ENCODE peak calls at places on chromosomes 5 and 9, in five cellular contexts. One of them, this sample, is unnamed.

GRCh38 chr5:37554938-37555337 is 175.8 kb downstream of the WDR70 start:
- DNase-seq in tibial artery: no peak
- DNase-seq in cardiac muscle cell: no peak
- DNase-seq in gastrocnemius medialis: no peak
- DNase-seq in neural progenitor cell: peak; percentile 41
- DNase-seq in this sample: peak; percentile 18

GRCh38 chr5:86968311-86968753 is 299.4 kb upstream of the RASA1 start:
- DNase-seq in tibial artery: no peak
- DNase-seq in cardiac muscle cell: peak; percentile 88
- DNase-seq in neural progenitor cell: peak; percentile 17
- DNase-seq in gastrocnemius medialis: no peak
- DNase-seq in this sample: peak; percentile 10

GRCh38 chr9:87135074-87135473 is 187.8 kb upstream of the GAS1 start:
- DNase-seq in cardiac muscle cell: no peak
- DNase-seq in neural progenitor cell: no peak
- DNase-seq in gastrocnemius medialis: no peak
- DNase-seq in tibial artery: no peak
- DNase-seq in this sample: no peak

GRCh38 chr5:53211799-53212198 is 102.2 kb upstream of the MOCS2 start:
- DNase-seq in neural progenitor cell: no peak
- DNase-seq in gastrocnemius medialis: no peak
- DNase-seq in tibial artery: no peak
- DNase-seq in cardiac muscle cell: peak; percentile 11
- DNase-seq in this sample: no peak

GRCh38 chr9:32406046-32406445 is 21.6 kb downstream of the ACO1 start:
- DNase-seq in cardiac muscle cell: no peak
- DNase-seq in gastrocnemius medialis: no peak
- DNase-seq in neural progenitor cell: no peak
- DNase-seq in tibial artery: no peak
- DNase-seq in this sample: no peak

GRCh38 chr5:150065886-150066285 is 20.5 kb downstream of the CSF1R start:
- DNase-seq in gastrocnemius medialis: no peak
- DNase-seq in tibial artery: peak; percentile 71
- DNase-seq in cardiac muscle cell: peak; percentile 32
- DNase-seq in neural progenitor cell: no peak
- DNase-seq in this sample: no peak

GRCh38 chr5:1409386-1410110 is 35.7 kb downstream of the SLC6A3 start:
- DNase-seq in neural progenitor cell: peak; percentile 83
- DNase-seq in gastrocnemius medialis: no peak
- DNase-seq in cardiac muscle cell: peak; percentile 18
- DNase-seq in tibial artery: peak; percentile 19
- DNase-seq in this sample: no peak

GRCh38 chr5:139415221-139415861 is 11.5 kb upstream of the SPATA24 start:
- DNase-seq in gastrocnemius medialis: peak; percentile 49
- DNase-seq in cardiac muscle cell: no peak
- DNase-seq in neural progenitor cell: no peak
- DNase-seq in tibial artery: no peak
- DNase-seq in this sample: no peak

GRCh38 chr5:96844476-96844990 is 31.8 kb upstream of the ERAP2 start:
- DNase-seq in gastrocnemius medialis: no peak
- DNase-seq in cardiac muscle cell: no peak
- DNase-seq in tibial artery: no peak
- DNase-seq in neural progenitor cell: no peak
- DNase-seq in this sample: no peak

GRCh38 chr9:93826905-93827544 is 128.1 kb downstream of the BARX1 start:
- DNase-seq in neural progenitor cell: no peak
- DNase-seq in cardiac muscle cell: no peak
- DNase-seq in tibial artery: no peak
- DNase-seq in gastrocnemius medialis: no peak
- DNase-seq in this sample: peak; percentile 7

GRCh38 chr5:102583663-102584062 is 84.9 kb upstream of the SLCO6A1 start:
- DNase-seq in tibial artery: no peak
- DNase-seq in gastrocnemius medialis: no peak
- DNase-seq in cardiac muscle cell: peak; percentile 25
- DNase-seq in neural progenitor cell: no peak
- DNase-seq in this sample: peak; percentile 13

GRCh38 chr5:69492391-69493234 is at the start of gene OCLN:
- DNase-seq in tibial artery: no peak
- DNase-seq in gastrocnemius medialis: no peak
- DNase-seq in neural progenitor cell: peak; percentile 94
- DNase-seq in cardiac muscle cell: peak; percentile 20
- DNase-seq in this sample: peak; percentile 89

GRCh38 chr9:19113964-19114679 is 11.4 kb upstream of the HAUS6 start:
- DNase-seq in gastrocnemius medialis: no peak
- DNase-seq in cardiac muscle cell: peak; percentile 64
- DNase-seq in tibial artery: no peak
- DNase-seq in neural progenitor cell: no peak
- DNase-seq in this sample: peak; percentile 21

GRCh38 chr9:79799691-79800345 is 228.1 kb downstream of the TLE4 start:
- DNase-seq in gastrocnemius medialis: no peak
- DNase-seq in cardiac muscle cell: peak; percentile 89
- DNase-seq in neural progenitor cell: no peak
- DNase-seq in tibial artery: peak; percentile 26
- DNase-seq in this sample: no peak

GRCh38 chr9:107949058-107949457 is 459.5 kb upstream of the KLF4 start:
- DNase-seq in cardiac muscle cell: no peak
- DNase-seq in tibial artery: no peak
- DNase-seq in neural progenitor cell: no peak
- DNase-seq in gastrocnemius medialis: no peak
- DNase-seq in this sample: no peak

GRCh38 chr5:64900618-64901017 is 131.9 kb downstream of the CWC27 start:
- DNase-seq in cardiac muscle cell: no peak
- DNase-seq in gastrocnemius medialis: no peak
- DNase-seq in tibial artery: no peak
- DNase-seq in neural progenitor cell: no peak
- DNase-seq in this sample: no peak

GRCh38 chr9:86406366-86406765 is 52.2 kb upstream of the TUT7 start:
- DNase-seq in gastrocnemius medialis: peak; percentile 27
- DNase-seq in cardiac muscle cell: peak; percentile 69
- DNase-seq in neural progenitor cell: no peak
- DNase-seq in tibial artery: no peak
- DNase-seq in this sample: no peak

GRCh38 chr5:41416336-41416735 is 94.1 kb downstream of the PLCXD3 start:
- DNase-seq in gastrocnemius medialis: no peak
- DNase-seq in neural progenitor cell: no peak
- DNase-seq in cardiac muscle cell: no peak
- DNase-seq in tibial artery: no peak
- DNase-seq in this sample: no peak

DNA sequence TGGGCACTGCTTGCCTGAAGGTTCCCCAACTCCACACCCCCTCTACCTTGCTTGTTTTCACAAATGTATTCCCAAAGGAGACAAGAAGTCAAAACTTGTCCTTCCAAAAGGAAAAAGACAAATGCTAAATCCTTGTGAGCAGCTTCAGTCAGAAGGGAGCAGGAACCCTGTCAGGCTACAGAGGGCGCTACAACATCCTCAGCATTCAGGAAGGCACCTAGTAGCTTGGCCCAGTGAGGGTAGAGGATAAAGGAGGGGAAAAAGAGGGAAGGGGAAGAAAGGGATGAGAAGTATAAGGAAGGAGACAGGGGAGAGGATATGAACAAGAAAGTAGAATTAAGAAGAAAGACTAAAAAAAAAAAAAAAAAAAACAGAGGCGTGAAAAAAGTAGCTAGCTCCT is 97.5 kb downstream of the MLLT3 start:
- DNase-seq in cardiac muscle cell: no peak
- DNase-seq in tibial artery: no peak
- DNase-seq in gastrocnemius medialis: no peak
- DNase-seq in neural progenitor cell: peak; percentile 59
- DNase-seq in this sample: peak; percentile 15
- TF ChIP-seq CTCF in cardiac muscle cell: peak; percentile 31
- TF ChIP-seq CTCF in tibial artery: no peak
- TF ChIP-seq CTCF in gastrocnemius medialis: no peak
- TF ChIP-seq CTCF in neural progenitor cell: peak; percentile 72
- TF ChIP-seq CTCF in this sample: peak; percentile 55

GRCh38 chr9:111924281-111924680 is 27.7 kb downstream of the UGCG start:
- DNase-seq in tibial artery: no peak
- DNase-seq in gastrocnemius medialis: no peak
- DNase-seq in cardiac muscle cell: no peak
- DNase-seq in neural progenitor cell: no peak
- DNase-seq in this sample: no peak
- H3K27ac ChIP-seq in tibial artery: no peak overlapping the region
- H3K27ac ChIP-seq in gastrocnemius medialis: no peak overlapping the region
- H3K27ac ChIP-seq in cardiac muscle cell: no peak overlapping the region
- H3K27ac ChIP-seq in neural progenitor cell: no peak overlapping the region
- H3K27ac ChIP-seq in this sample: no peak overlapping the region

GRCh38 chr9:9174358-9174757 is 1374.8 kb upstream of the DMAC1 start:
- DNase-seq in gastrocnemius medialis: no peak
- DNase-seq in neural progenitor cell: no peak
- DNase-seq in tibial artery: no peak
- DNase-seq in cardiac muscle cell: no peak
- DNase-seq in this sample: no peak

GRCh38 chr9:9177081-9177480 is 1377.5 kb upstream of the DMAC1 start:
- DNase-seq in neural progenitor cell: peak; percentile 54
- DNase-seq in cardiac muscle cell: no peak
- DNase-seq in tibial artery: no peak
- DNase-seq in gastrocnemius medialis: no peak
- DNase-seq in this sample: peak; percentile 51
- H3K4me3 ChIP-seq in neural progenitor cell: no peak overlapping the region
- H3K4me3 ChIP-seq in cardiac muscle cell: no peak overlapping the region
- H3K4me3 ChIP-seq in tibial artery: no peak overlapping the region
- H3K4me3 ChIP-seq in gastrocnemius medialis: no peak overlapping the region
- H3K4me3 ChIP-seq in this sample: no peak overlapping the region

DNA sequence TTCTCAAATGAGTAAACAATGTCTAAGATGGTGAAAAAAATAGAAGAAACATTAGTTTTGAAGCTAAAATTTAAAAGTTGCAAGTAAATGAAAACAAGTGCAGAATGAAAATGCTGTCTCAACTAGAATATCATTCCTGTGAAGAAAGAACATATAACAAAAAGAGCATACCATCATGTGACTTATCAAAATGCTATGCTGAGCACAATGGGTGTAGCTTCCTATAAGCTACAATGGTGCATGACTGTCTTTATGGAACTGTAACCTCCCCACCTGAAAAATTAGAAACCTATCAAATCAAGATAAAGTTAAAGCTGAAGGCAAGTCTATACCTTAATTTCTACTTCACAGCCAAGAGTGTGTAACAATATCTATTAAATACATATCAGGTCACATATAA is 192.0 kb downstream of the AP3B1 start:
- DNase-seq in neural progenitor cell: no peak
- DNase-seq in gastrocnemius medialis: no peak
- DNase-seq in cardiac muscle cell: no peak
- DNase-seq in tibial artery: no peak
- DNase-seq in this sample: no peak
- TF ChIP-seq CTCF in neural progenitor cell: no peak
- TF ChIP-seq CTCF in gastrocnemius medialis: no peak
- TF ChIP-seq CTCF in cardiac muscle cell: no peak
- TF ChIP-seq CTCF in tibial artery: no peak
- TF ChIP-seq CTCF in this sample: no peak